ENCODE peak calls at places on chromosomes 7 and 10, in six cellular contexts. I, K, A, Q, H and D are unnamed samples.

GRCh38 chr7:105202561-105203130 is 186.1 kb downstream of the SRPK2 start:
- DNase-seq in A (no peak), Q (peak; percentile 63), K (peak; percentile 51), I (no peak), H (no peak), D (no peak)

GRCh38 chr10:36703179-36703578 is 422.2 kb upstream of the ANKRD30A start:
- DNase-seq in K (no peak), A (no peak), I (no peak), Q (no peak), H (no peak), D (no peak)

GRCh38 chr7:149144996-149145850 is 2.0 kb upstream of the ZNF398 start:
- DNase-seq in A (peak; percentile 98), H (no peak), I (no peak), K (no peak), Q (peak; percentile 44), D (peak; percentile 88)

GRCh38 chr7:3103614-3104399 is 60.1 kb upstream of the CARD11 start:
- DNase-seq in A (no peak), I (no peak), Q (no peak), H (no peak), K (no peak), D (no peak)

GRCh38 chr10:34824870-34825269 is 9.8 kb upstream of the PARD3 start:
- DNase-seq in A (no peak), I (no peak), H (no peak), Q (no peak), K (no peak), D (no peak)

GRCh38 chr7:117459735-117460134 is 20.1 kb upstream of the CFTR start:
- DNase-seq in I (no peak), Q (no peak), H (no peak), A (no peak), K (no peak), D (no peak)

GRCh38 chr10:121324678-121325213 is 273.5 kb downstream of the FGFR2 start:
- DNase-seq in A (peak; percentile 84), K (no peak), H (no peak), I (no peak), Q (peak; percentile 56), D (no peak)

GRCh38 chr7:17054206-17054605 is 172.4 kb upstream of the AGR3 start:
- DNase-seq in I (no peak), H (no peak), A (peak; percentile 32), K (no peak), Q (no peak), D (no peak)

GRCh38 chr10:125025341-125025740 is 83.4 kb downstream of the ZRANB1 start:
- DNase-seq in H (no peak), A (no peak), I (no peak), Q (no peak), K (no peak), D (no peak)

GRCh38 chr10:119496282-119496681 is 46.2 kb downstream of the RGS10 start:
- DNase-seq in A (no peak), K (no peak), Q (no peak), H (no peak), I (peak; percentile 77), D (no peak)

GRCh38 chr7:2233876-2234275 is 1.1 kb upstream of the MAD1L1 start:
- DNase-seq in I (no peak), Q (no peak), A (no peak), K (no peak), H (no peak), D (no peak)